ENCODE peak calls at places on chromosomes 4 and X, in four cellular contexts. I is IMR-90, O is mammary epithelial cell, G is fibroblast of lung. T is an unnamed sample. For H3K4me1, the result is how much of the 10 kb centered on the place peaks cover.

GRCh38 chrX:25012793-25013592 is 2.8 kb downstream of the ARX start:
- DNase-seq in I (no peak), O (no peak), G (no peak), T (no peak)

GRCh38 chr4:74330295-74330750 is 22.1 kb downstream of the EPGN start:
- DNase-seq in I (no peak), O (no peak), G (peak), T (no peak)

GRCh38 chr4:13527192-13527982 is 16.9 kb downstream of the NKX3-2 start:
- DNase-seq in I (no peak), O (no peak), G (no peak), T (no peak)

GRCh38 chrX:10011991-10012390 is 44.8 kb downstream of the CLDN34 start:
- DNase-seq in I (no peak), O (no peak), G (no peak), T (no peak)

GRCh38 chrX:17860179-17860780 is 818 bp downstream of the RAI2 start:
- DNase-seq in I (no peak), O (no peak), G (no peak), T (no peak)

GRCh38 chrX:107324493-107325310 is 118.3 kb downstream of the DNAAF6 start:
- DNase-seq in I (peak), O (peak), G (peak), T (peak)

GRCh38 chr4:107035711-107036601 is at the start of gene DKK2:
- DNase-seq in I (peak), O (no peak), G (no peak), T (no peak)

GRCh38 chr4:7759221-7759620 is 180.4 kb downstream of the AFAP1 start:
- DNase-seq in I (no peak), O (no peak), G (no peak), T (no peak)

GRCh38 chrX:120367390-120368100 is 5.7 kb downstream of the ATP1B4 start:
- DNase-seq in I (no peak), O (no peak), G (no peak), T (no peak)

GRCh38 chr4:7863911-7864681 is 75.6 kb downstream of the AFAP1 start:
- DNase-seq in I (peak), O (peak), G (peak), T (no peak)

GRCh38 chrX:134622813-134623185 is 35.5 kb downstream of the PLAC1 start:
- DNase-seq in I (no peak), O (peak), G (no peak), T (no peak)

GRCh38 chrX:41923925-41924693 is 755 bp upstream of the CASK start:
- DNase-seq in I (peak), O (peak), G (peak), T (peak)

GRCh38 chr4:78059524-78059889 is 2.4 kb downstream of the FRAS1 start:
- DNase-seq in I (peak), O (peak), G (peak), T (peak)

GRCh38 chrX:146154191-146154590 is 336.6 kb downstream of the SLITRK2 start:
- DNase-seq in I (no peak), O (no peak), G (no peak), T (no peak)

GRCh38 chr4:27050731-27051130 is 190.1 kb downstream of the STIM2 start:
- DNase-seq in I (no peak), O (no peak), G (no peak), T (no peak)

GRCh38 chrX:2962346-2962745 is 33.2 kb upstream of the ARSD start:
- DNase-seq in I (no peak), O (no peak), G (no peak), T (no peak)

GRCh38 chr4:85580489-85580888 is 105.5 kb downstream of the ARHGAP24 start:
- DNase-seq in I (no peak), O (no peak), G (no peak), T (no peak)

GRCh38 chr4:78634011-78634664 is 82.6 kb downstream of the ANXA3 start:
- DNase-seq in I (no peak), O (no peak), G (no peak), T (no peak)

GRCh38 chr4:16993966-16994840 is 95.8 kb upstream of the LDB2 start:
- DNase-seq in I (no peak), O (no peak), G (no peak), T (no peak)

GRCh38 chrX:34521563-34521962 is 135.5 kb downstream of the TMEM47 start:
- DNase-seq in I (peak), O (peak), G (peak), T (no peak)

GRCh38 chr4:87353592-87353991 is 30.9 kb upstream of the HSD17B13 start:
- DNase-seq in I (peak), O (peak), G (peak), T (no peak)

GRCh38 chr4:1247811-1248261 is 1.1 kb downstream of the CTBP1 start:
- DNase-seq in I (no peak), O (peak), G (no peak), T (no peak)

GRCh38 chrX:12447448-12448154 is 309.3 kb downstream of the FRMPD4 start:
- DNase-seq in I (peak), O (peak), G (peak), T (no peak)

GRCh38 chrX:153378607-153379006 is 22.5 kb downstream of the PNMA6E start:
- DNase-seq in I (no peak), O (no peak), G (no peak), T (no peak)

GRCh38 chrX:45751156-45751555 is 550.5 kb upstream of the DIPK2B start:
- DNase-seq in I (no peak), O (no peak), G (no peak), T (no peak)

GRCh38 chr4:77007358-77008230 is 58.0 kb downstream of the SEPTIN11 start:
- DNase-seq in I (peak), O (peak), G (peak), T (peak)

GRCh38 chr4:1399508-1400190 is 6.6 kb downstream of the NKX1-1 start:
- DNase-seq in I (no peak), O (no peak), G (no peak), T (no peak)

GRCh38 chr4:110900206-110900769 is 277.4 kb upstream of the PITX2 start:
- DNase-seq in I (peak), O (no peak), G (no peak), T (no peak)

GRCh38 chr4:157992038-157992706 is 180.7 kb downstream of the GASK1B start:
- DNase-seq in I (peak), O (peak), G (peak), T (peak)

GRCh38 chr4:184746532-184746870 is 12.6 kb upstream of the CENPU start:
- DNase-seq in I (peak), O (peak), G (peak), T (peak)

GRCh38 chrX:7147431-7147977 is at the start of gene STS:
- DNase-seq in I (peak), O (peak), G (no peak), T (peak)

GRCh38 chr4:15131551-15131950 is 129.3 kb downstream of the CPEB2 start:
- DNase-seq in I (no peak), O (no peak), G (no peak), T (peak)

GRCh38 chr4:118981839-118982381 is 93.3 kb downstream of the SYNPO2 start:
- DNase-seq in I (peak), O (peak), G (peak), T (peak)

GRCh38 chr4:10619220-10619619 is 65.3 kb downstream of the CLNK start:
- DNase-seq in I (peak), O (peak), G (peak), T (no peak)
- H2AFZ ChIP-seq in I (no peak), O (no peak), G (no peak), T (no peak)

DNA sequence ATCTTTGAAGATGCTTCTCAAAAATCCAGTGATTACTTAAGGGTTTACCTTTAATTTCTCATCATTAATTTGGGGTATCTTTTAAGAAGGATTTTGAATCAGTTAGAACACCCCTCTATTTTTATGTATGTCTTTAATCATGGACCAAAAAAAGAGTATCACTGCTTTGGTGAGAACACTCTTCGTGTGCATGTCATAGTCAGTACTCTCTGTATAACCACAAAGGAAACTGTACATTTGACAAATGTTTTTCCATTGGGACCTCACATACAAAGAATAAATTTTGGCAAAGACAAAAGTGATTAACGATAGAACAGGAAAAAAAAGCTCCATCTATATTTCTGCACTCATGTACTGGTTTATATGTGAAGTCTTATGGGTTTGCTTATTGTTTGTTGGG is 31.3 kb downstream of the FAM241A start:
- DNase-seq in I (no peak), O (no peak), G (no peak), T (no peak)
- H3K4me2 ChIP-seq in I (no peak), O (no peak), G (no peak), T (no peak)

GRCh38 chr4:4848540-4848939 is 10.9 kb upstream of the MSX1 start:
- DNase-seq in I (no peak), O (no peak), G (no peak), T (no peak)
- H3K4me1 ChIP-seq in I (under half), O (under half), G (under half), T (under half)

DNA sequence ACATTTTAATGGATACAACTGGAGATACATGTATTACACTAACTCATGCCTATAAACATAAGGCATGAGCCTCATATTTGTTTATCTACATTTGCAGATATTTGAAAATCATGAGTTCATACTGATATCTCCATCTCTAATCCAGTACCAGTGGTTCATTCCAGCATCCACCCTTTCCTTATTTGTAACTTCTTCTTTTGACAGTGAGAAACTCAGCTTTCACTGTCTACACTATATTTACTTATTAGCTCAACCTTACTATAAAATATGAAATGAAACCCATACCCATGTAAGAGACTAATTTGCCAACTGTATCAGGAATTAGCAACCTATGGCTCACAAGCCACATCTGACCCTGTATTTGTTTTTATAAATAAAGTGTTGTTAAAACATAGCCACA is 161.9 kb upstream of the GPRIN3 start:
- DNase-seq in I (peak), O (no peak), G (peak), T (no peak)
- H2AFZ ChIP-seq in I (no peak), O (peak), G (peak), T (no peak)

DNA sequence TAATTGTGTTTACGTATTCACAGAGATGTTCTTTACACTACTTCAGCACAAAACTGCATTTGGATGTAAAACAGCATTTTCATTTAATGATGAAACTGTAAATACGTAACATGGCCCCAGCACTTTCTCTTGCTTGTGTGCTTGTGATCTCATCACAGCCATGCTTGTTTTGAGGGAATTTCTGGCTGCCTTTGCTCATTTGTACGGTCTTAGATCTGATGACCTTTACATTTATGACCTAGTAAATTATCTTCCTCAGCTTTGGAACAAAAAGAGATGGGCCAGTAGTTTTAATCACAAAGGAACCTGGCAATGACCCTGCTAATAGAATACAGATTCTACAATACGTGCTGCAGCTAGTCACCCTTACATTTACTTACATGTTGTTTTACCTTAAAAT is 83.5 kb upstream of the FAT1 start:
- DNase-seq in I (no peak), O (no peak), G (no peak), T (no peak)
- H3K4me2 ChIP-seq in I (no peak), O (no peak), G (no peak), T (no peak)

GRCh38 chr4:122914292-122914904 is 8.0 kb downstream of the NUDT6 start:
- DNase-seq in I (peak), O (peak), G (peak), T (no peak)
- H3K4me1 ChIP-seq in I (under half), O (under half), G (under half), T (under half)

DNA sequence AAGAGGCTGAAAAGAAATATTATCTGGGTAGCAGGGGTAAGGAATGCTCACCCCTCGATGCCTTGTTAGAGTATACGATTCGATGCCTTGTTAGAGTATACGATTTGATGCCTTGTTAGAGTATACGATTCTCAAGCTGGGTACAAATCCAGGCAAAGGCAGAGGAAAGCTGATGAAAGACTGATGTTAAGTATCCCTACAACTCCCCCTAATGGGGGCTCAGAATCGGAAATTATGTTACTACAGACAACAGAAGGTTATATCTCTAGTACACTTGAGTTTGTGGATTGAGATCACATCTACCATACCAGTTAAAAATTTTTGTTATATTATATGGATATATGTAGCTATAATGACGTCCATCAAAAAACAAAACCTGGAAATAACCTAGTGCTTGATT is 4.8 kb downstream of the LRRC66 start:
- DNase-seq in I (no peak), O (no peak), G (peak), T (no peak)
- H2AFZ ChIP-seq in I (no peak), O (no peak), G (no peak), T (no peak)

GRCh38 chrX:137575596-137576255 is 9.8 kb downstream of the ZIC3 start:
- DNase-seq in I (no peak), O (no peak), G (no peak), T (no peak)

GRCh38 chrX:137573356-137574101 is 7.6 kb downstream of the ZIC3 start:
- DNase-seq in I (no peak), O (no peak), G (no peak), T (no peak)

GRCh38 chrX:137569470-137569891 is 3.6 kb downstream of the ZIC3 start:
- DNase-seq in I (no peak), O (no peak), G (no peak), T (no peak)

GRCh38 chrX:137574102-137574783 is 8.3 kb downstream of the ZIC3 start:
- DNase-seq in I (no peak), O (no peak), G (no peak), T (no peak)

DNA sequence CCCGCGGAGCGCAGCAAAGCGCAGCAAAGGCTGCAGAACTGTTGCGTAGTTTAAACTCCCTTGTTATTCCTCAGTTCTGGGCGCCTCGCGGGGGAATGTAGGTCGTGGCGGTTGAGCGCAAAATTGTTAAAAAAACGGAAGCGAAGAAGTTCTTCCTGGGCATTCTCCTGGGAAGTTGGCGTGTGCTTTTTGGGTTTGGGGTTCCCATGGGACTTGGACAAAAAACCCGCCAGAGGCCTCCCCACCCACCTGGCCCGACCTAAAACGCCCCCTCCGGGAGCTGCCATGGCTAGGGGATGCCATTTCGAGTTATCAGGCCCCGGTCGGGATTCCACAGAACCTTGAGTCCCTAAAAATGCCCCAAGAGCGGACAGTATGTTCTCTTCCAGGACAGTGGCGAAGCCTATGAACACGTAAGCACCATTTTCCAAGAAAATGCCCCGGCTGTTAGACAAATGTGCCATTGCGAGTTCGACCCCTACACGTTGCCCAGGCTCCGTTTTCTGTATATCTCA is 8.9 kb downstream of the ZIC3 start:
- DNase-seq in I (no peak), O (no peak), G (no peak), T (no peak)
- H3K4me2 ChIP-seq in I (no peak), O (no peak), G (no peak), T (no peak)

GRCh38 chr4:143515905-143516304 is 2.4 kb downstream of the SMARCA5 start:
- DNase-seq in I (no peak), O (no peak), G (no peak), T (no peak)
- H3K4me1 ChIP-seq in I (under half), O (under half), G (under half), T (under half)